ENCODE peak calls at places on chromosomes 13 and 19, in ten cellular contexts. V is stomach; I is stimulated activated CD8-positive, alpha-beta memory T cell treated with anti-CD3 and anti-CD28 coated beads, Interleukin-15, amount 100 ng/mL, for 1 hour; D is bronchial epithelial cell; K is AG08395; R is stimulated activated naive CD8-positive, alpha-beta T cell treated with anti-CD3 and anti-CD28 coated beads, Interleukin-15, amount 100 ng/mL, for 72 hours; L is stimulated activated CD4-positive, alpha-beta T cell treated with anti-CD3 and anti-CD28 coated beads, Interleukin-15, amount 100 ng/mL, for 24 hours; U is RPMI8226; F is tibial nerve; O is activated gamma-delta T cell treated with anti-CD3 and anti-CD28 coated beads, Interleukin-2, amount 50 U/mL, for 16 hours. J is an unnamed sample.

GRCh38 chr13:72204291-72204690 is 337.3 kb upstream of the DACH1 start:
- DNase-seq in V (no peak), I (no peak), D (peak; percentile 55), K (peak; percentile 76), R (no peak), L (no peak), U (no peak), F (no peak), O (no peak), J (no peak)

GRCh38 chr19:45444318-45445041 is 20.8 kb upstream of the ERCC1 start:
- DNase-seq in V (peak; percentile 95), I (no peak), D (no peak), K (peak; percentile 89), R (peak; percentile 83), L (peak; percentile 83), U (peak; percentile 90), F (peak; percentile 91), O (peak; percentile 66), J (peak; percentile 43)

GRCh38 chr13:32228330-32229041 is 86.7 kb downstream of the ZAR1L start:
- DNase-seq in V (no peak), I (no peak), D (peak; percentile 37), K (peak; percentile 6), R (no peak), L (peak; percentile 4), U (peak; percentile 3), F (no peak), O (no peak), J (no peak)

GRCh38 chr19:9939301-9939913 is 3.1 kb upstream of the OLFM2 start:
- DNase-seq in V (no peak), I (no peak), D (no peak), K (peak; percentile 25), R (no peak), L (no peak), U (no peak), F (no peak), O (no peak), J (no peak)

GRCh38 chr13:28819046-28819747 is 942 bp upstream of the MTUS2 start:
- DNase-seq in V (no peak), I (no peak), D (peak; percentile 4), K (peak; percentile 33), R (no peak), L (no peak), U (peak; percentile 58), F (no peak), O (no peak), J (no peak)

GRCh38 chr19:5973376-5973775 is 4.6 kb downstream of the RANBP3 start:
- DNase-seq in V (no peak), I (no peak), D (no peak), K (no peak), R (no peak), L (no peak), U (no peak), F (no peak), O (no peak), J (no peak)

GRCh38 chr13:29886446-29886845 is 36.0 kb upstream of the UBL3 start:
- DNase-seq in V (no peak), I (no peak), D (no peak), K (no peak), R (peak; percentile 45), L (peak; percentile 62), U (no peak), F (no peak), O (no peak), J (no peak)

GRCh38 chr13:67437246-67437645 is 207.1 kb upstream of the PCDH9 start:
- DNase-seq in V (no peak), I (no peak), D (no peak), K (no peak), R (no peak), L (no peak), U (no peak), F (no peak), O (no peak), J (no peak)

GRCh38 chr19:15195987-15196682 is 4.7 kb downstream of the NOTCH3 start:
- DNase-seq in V (peak; percentile 92), I (no peak), D (peak; percentile 79), K (no peak), R (no peak), L (peak; percentile 26), U (no peak), F (no peak), O (no peak), J (no peak)

GRCh38 chr19:6767081-6767356 is 216 bp downstream of the SH2D3A start:
- DNase-seq in V (no peak), I (no peak), D (peak; percentile 66), K (no peak), R (no peak), L (no peak), U (no peak), F (no peak), O (no peak), J (no peak)

GRCh38 chr19:16085115-16085514 is 8.8 kb downstream of the TPM4 start:
- DNase-seq in V (no peak), I (no peak), D (peak; percentile 49), K (no peak), R (no peak), L (no peak), U (no peak), F (no peak), O (no peak), J (no peak)

GRCh38 chr13:49922301-49922700 is 13.8 kb downstream of the SPRYD7 start:
- DNase-seq in V (no peak), I (no peak), D (no peak), K (no peak), R (no peak), L (no peak), U (no peak), F (no peak), O (no peak), J (no peak)

GRCh38 chr19:19650331-19650730 is 6.9 kb upstream of the GMIP start:
- DNase-seq in V (no peak), I (no peak), D (no peak), K (no peak), R (no peak), L (no peak), U (no peak), F (no peak), O (no peak), J (no peak)

GRCh38 chr19:43439183-43440063 is 24.7 kb downstream of the TEX101 start:
- DNase-seq in V (no peak), I (no peak), D (peak; percentile 96), K (peak; percentile 62), R (no peak), L (no peak), U (no peak), F (no peak), O (peak; percentile 23), J (no peak)

GRCh38 chr13:42990147-42990990 is 1.7 kb downstream of the EPSTI1 start:
- DNase-seq in V (no peak), I (no peak), D (no peak), K (no peak), R (no peak), L (no peak), U (peak; percentile 48), F (no peak), O (no peak), J (no peak)

GRCh38 chr13:73198888-73199497 is 140.2 kb downstream of the KLF5 start:
- DNase-seq in V (no peak), I (no peak), D (peak; percentile 61), K (no peak), R (no peak), L (no peak), U (no peak), F (no peak), O (no peak), J (no peak)

GRCh38 chr13:40666905-40667621 is 622 bp upstream of the FOXO1 start:
- DNase-seq in V (peak; percentile 48), I (no peak), D (no peak), K (no peak), R (peak; percentile 38), L (peak; percentile 41), U (peak; percentile 13), F (no peak), O (no peak), J (peak; percentile 52)

GRCh38 chr13:36965767-36966166 is 33.4 kb downstream of the ALG5 start:
- DNase-seq in V (no peak), I (no peak), D (peak; percentile 95), K (peak; percentile 77), R (no peak), L (peak; percentile 6), U (no peak), F (no peak), O (no peak), J (peak; percentile 2)

GRCh38 chr13:84430441-84430840 is 548.2 kb upstream of the SLITRK1 start:
- DNase-seq in V (no peak), I (no peak), D (no peak), K (no peak), R (no peak), L (no peak), U (no peak), F (no peak), O (no peak), J (no peak)

GRCh38 chr13:101262306-101262705 is 154.0 kb downstream of the NALCN start:
- DNase-seq in V (no peak), I (no peak), D (no peak), K (no peak), R (no peak), L (no peak), U (no peak), F (no peak), O (no peak), J (no peak)

GRCh38 chr19:33390120-33390907 is 16.8 kb downstream of the CEBPG start:
- DNase-seq in V (no peak), I (no peak), D (no peak), K (no peak), R (no peak), L (no peak), U (no peak), F (peak; percentile 57), O (no peak), J (no peak)